ENCODE peak calls at places on chromosomes 5 and 9, in seven cellular contexts. A, W, C, T, R, F and K are unnamed samples.

GRCh38 chr5:1008451-1009358 is at the start of gene NKD2:
- DNase-seq in A (no peak), W (peak; percentile 31), C (peak; percentile 82), T (no peak), R (no peak), F (peak; percentile 75), K (peak; percentile 31)

GRCh38 chr5:59661939-59662615 is 231.4 kb downstream of the PDE4D start:
- DNase-seq in A (no peak), W (no peak), C (no peak), T (no peak), R (peak; percentile 53), F (no peak), K (no peak)

GRCh38 chr9:131517761-131518190 is 13.3 kb downstream of the UCK1 start:
- DNase-seq in A (no peak), W (no peak), C (no peak), T (no peak), R (no peak), F (no peak), K (peak; percentile 36)

GRCh38 chr5:54727874-54728273 is 210.3 kb downstream of the SNX18 start:
- DNase-seq in A (no peak), W (no peak), C (no peak), T (peak; percentile 38), R (no peak), F (no peak), K (no peak)

GRCh38 chr5:123000731-123001130 is 35.8 kb downstream of the PPIC start:
- DNase-seq in A (no peak), W (no peak), C (no peak), T (peak; percentile 13), R (no peak), F (no peak), K (no peak)

GRCh38 chr9:450561-450960 is 235.9 kb downstream of the DOCK8 start:
- DNase-seq in A (no peak), W (no peak), C (no peak), T (no peak), R (no peak), F (no peak), K (no peak)

GRCh38 chr5:72955143-72955767 is 586 bp upstream of the FCHO2 start:
- DNase-seq in A (no peak), W (peak; percentile 81), C (peak; percentile 58), T (peak; percentile 30), R (no peak), F (peak; percentile 63), K (peak; percentile 78)

GRCh38 chr5:135033866-135034185 is 202 bp downstream of the PITX1 start:
- DNase-seq in A (no peak), W (no peak), C (no peak), T (no peak), R (no peak), F (no peak), K (no peak)

GRCh38 chr5:99000878-99001277 is 72.1 kb upstream of the CHD1 start:
- DNase-seq in A (no peak), W (no peak), C (no peak), T (peak; percentile 71), R (peak; percentile 81), F (no peak), K (no peak)

GRCh38 chr5:85132269-85132668 is 747.6 kb upstream of the EDIL3 start:
- DNase-seq in A (peak; percentile 2), W (no peak), C (no peak), T (peak; percentile 15), R (peak; percentile 0), F (no peak), K (no peak)

GRCh38 chr9:123724211-123724831 is 205.6 kb downstream of the DENND1A start:
- DNase-seq in A (no peak), W (no peak), C (no peak), T (peak; percentile 3), R (peak; percentile 78), F (no peak), K (peak; percentile 47)

GRCh38 chr9:71783120-71783523 is 14.8 kb upstream of the CEMIP2 start:
- DNase-seq in A (no peak), W (peak; percentile 46), C (no peak), T (peak; percentile 94), R (no peak), F (no peak), K (no peak)

GRCh38 chr9:20253635-20254034 is 368.7 kb downstream of the MLLT3 start:
- DNase-seq in A (no peak), W (no peak), C (no peak), T (no peak), R (peak; percentile 17), F (no peak), K (no peak)

GRCh38 chr5:94469889-94470288 is 148.5 kb downstream of the KIAA0825 start:
- DNase-seq in A (peak; percentile 9), W (no peak), C (peak; percentile 8), T (no peak), R (no peak), F (no peak), K (no peak)

GRCh38 chr5:16486679-16487078 is 21.1 kb upstream of the ZNF622 start:
- DNase-seq in A (peak; percentile 69), W (no peak), C (no peak), T (no peak), R (no peak), F (no peak), K (no peak)

GRCh38 chr5:132283423-132284043 is 10.7 kb upstream of the SLC22A4 start:
- DNase-seq in A (no peak), W (peak; percentile 59), C (no peak), T (peak; percentile 55), R (peak; percentile 77), F (no peak), K (peak; percentile 39)

GRCh38 chr5:105817416-105817815 is 1853.3 kb downstream of the EFNA5 start:
- DNase-seq in A (no peak), W (no peak), C (no peak), T (no peak), R (no peak), F (no peak), K (no peak)

GRCh38 chr5:34585601-34586104 is 70.5 kb upstream of the RAI14 start:
- DNase-seq in A (peak; percentile 53), W (peak; percentile 61), C (no peak), T (peak; percentile 91), R (peak; percentile 97), F (no peak), K (no peak)

DNA sequence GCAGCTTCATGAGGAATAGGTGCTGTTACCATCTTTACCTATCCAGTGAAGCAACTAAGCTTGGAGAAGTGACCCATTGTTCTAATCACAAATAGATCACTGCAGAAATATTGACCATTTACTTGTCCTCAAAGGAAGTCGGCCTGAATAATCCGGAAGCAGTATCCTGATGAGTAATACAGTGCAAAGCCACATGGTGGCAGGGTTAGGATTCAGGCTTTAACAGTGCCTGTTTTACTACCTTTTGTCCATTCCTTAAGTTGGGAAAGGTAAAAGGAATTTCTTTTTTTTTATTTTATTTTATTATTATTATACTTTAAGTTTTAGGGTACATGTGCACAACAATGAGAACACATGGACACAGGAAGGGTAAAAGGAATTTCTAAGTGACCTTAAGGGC is 336.3 kb downstream of the KDM4C start:
- DNase-seq in A (no peak), W (no peak), C (no peak), T (peak; percentile 37), R (peak; percentile 28), F (peak; percentile 35), K (peak; percentile 37)
- TF ChIP-seq CTCF in A (peak; percentile 54), W (no peak), C (peak; percentile 48), T (peak; percentile 50), R (peak; percentile 44), F (peak; percentile 61), K (peak; percentile 24)

DNA sequence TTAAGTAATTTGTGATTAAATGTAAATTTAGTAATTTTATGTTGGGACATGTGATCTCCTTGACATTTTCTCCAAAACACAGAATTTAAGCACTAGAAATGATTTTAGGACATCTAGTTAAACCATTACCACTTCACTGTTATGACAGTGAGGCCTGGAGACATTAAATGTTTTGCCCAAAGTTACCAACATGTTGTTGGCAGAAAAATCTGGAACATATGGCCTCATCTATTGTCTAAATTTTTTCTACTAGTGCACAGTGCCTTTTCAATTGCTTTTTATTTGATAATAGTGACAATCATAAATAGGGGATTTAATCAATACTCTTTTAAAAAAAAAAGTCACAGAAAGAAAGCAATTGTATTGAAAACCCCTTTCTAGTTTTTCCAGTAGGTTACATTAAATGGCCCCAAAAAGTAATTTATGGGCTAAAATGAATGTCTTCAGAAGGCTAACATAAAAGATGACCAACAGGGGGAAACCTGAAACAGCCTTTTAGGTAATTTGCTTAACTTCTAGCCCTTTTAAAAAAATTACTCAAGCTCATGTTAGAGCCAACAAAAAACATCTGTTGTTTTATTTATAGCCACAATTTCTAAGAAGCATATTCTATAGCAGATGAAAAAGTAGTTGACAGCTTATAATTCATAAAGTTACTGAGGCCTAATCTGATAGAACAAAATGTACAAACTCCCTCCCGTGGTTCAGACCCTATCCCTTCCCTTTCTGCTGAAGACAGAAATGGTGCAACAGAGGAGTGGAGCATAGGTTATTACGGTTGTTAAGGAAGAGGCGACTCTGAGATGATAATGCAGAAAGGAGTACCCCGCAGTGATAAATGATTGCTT is 45.8 kb downstream of the PIK3R1 start:
- DNase-seq in A (no peak), W (no peak), C (no peak), T (no peak), R (peak; percentile 66), F (no peak), K (no peak)
- TF ChIP-seq CTCF in A (peak; percentile 2), W (no peak), C (no peak), T (no peak), R (peak; percentile 31), F (no peak), K (no peak)

GRCh38 chr5:174409070-174409469 is 315.3 kb upstream of the MSX2 start:
- DNase-seq in A (no peak), W (no peak), C (no peak), T (no peak), R (no peak), F (no peak), K (no peak)
- TF ChIP-seq CTCF in A (peak; percentile 5), W (no peak), C (no peak), T (no peak), R (no peak), F (no peak), K (no peak)

GRCh38 chr9:73137286-73137899 is 14.3 kb upstream of the ANXA1 start:
- DNase-seq in A (no peak), W (no peak), C (no peak), T (peak; percentile 96), R (no peak), F (no peak), K (no peak)
- TF ChIP-seq CTCF in A (peak; percentile 16), W (no peak), C (no peak), T (peak; percentile 31), R (no peak), F (no peak), K (no peak)

GRCh38 chr5:141849371-141850182 is 28.6 kb downstream of the PCDH1 start:
- DNase-seq in A (no peak), W (peak; percentile 95), C (peak; percentile 83), T (peak; percentile 85), R (peak; percentile 80), F (peak; percentile 89), K (peak; percentile 87)
- TF ChIP-seq CTCF in A (no peak), W (no peak), C (no peak), T (no peak), R (no peak), F (no peak), K (no peak)

GRCh38 chr5:116272281-116272941 is 187.6 kb downstream of the COMMD10 start:
- DNase-seq in A (no peak), W (no peak), C (no peak), T (no peak), R (peak; percentile 69), F (no peak), K (no peak)
- TF ChIP-seq CTCF in A (no peak), W (no peak), C (no peak), T (peak; percentile 11), R (peak; percentile 30), F (no peak), K (no peak)